ENCODE peak calls at places on chromosomes 7 and 10, in five cellular contexts. One of them, this sample, is unnamed.

GRCh38 chr10:35451103-35452016 is 115.1 kb downstream of the CCNY start:
- DNase-seq in endothelial cell: no peak
- DNase-seq in left lung: no peak
- DNase-seq in HFFc6: no peak
- DNase-seq in RWPE1: no peak
- DNase-seq in this sample: no peak

GRCh38 chr10:113473851-113474250 is 79.0 kb upstream of the HABP2 start:
- DNase-seq in endothelial cell: no peak
- DNase-seq in RWPE1: no peak
- DNase-seq in HFFc6: peak; percentile 60
- DNase-seq in left lung: no peak
- DNase-seq in this sample: no peak

GRCh38 chr10:85224366-85224960 is 896.1 kb downstream of the CCSER2 start:
- DNase-seq in endothelial cell: no peak
- DNase-seq in left lung: no peak
- DNase-seq in RWPE1: no peak
- DNase-seq in HFFc6: no peak
- DNase-seq in this sample: no peak

GRCh38 chr10:75542902-75543301 is 111.5 kb downstream of the LRMDA start:
- DNase-seq in HFFc6: no peak
- DNase-seq in endothelial cell: no peak
- DNase-seq in RWPE1: no peak
- DNase-seq in left lung: peak; percentile 37
- DNase-seq in this sample: peak; percentile 76

GRCh38 chr7:34190299-34190698 is 285.0 kb downstream of the BMPER start:
- DNase-seq in left lung: no peak
- DNase-seq in HFFc6: no peak
- DNase-seq in endothelial cell: no peak
- DNase-seq in RWPE1: no peak
- DNase-seq in this sample: no peak

GRCh38 chr7:55951637-55952351 is at the start of gene MRPS17:
- DNase-seq in HFFc6: peak; percentile 70
- DNase-seq in RWPE1: peak; percentile 99
- DNase-seq in left lung: peak; percentile 94
- DNase-seq in endothelial cell: peak; percentile 87
- DNase-seq in this sample: peak; percentile 89

GRCh38 chr7:99621271-99621670 is 4.5 kb downstream of the ZSCAN25 start:
- DNase-seq in HFFc6: no peak
- DNase-seq in left lung: no peak
- DNase-seq in RWPE1: no peak
- DNase-seq in endothelial cell: no peak
- DNase-seq in this sample: peak; percentile 29

GRCh38 chr7:140876519-140877248 is 48.0 kb downstream of the BRAF start:
- DNase-seq in HFFc6: peak; percentile 24
- DNase-seq in endothelial cell: no peak
- DNase-seq in RWPE1: peak; percentile 6
- DNase-seq in left lung: no peak
- DNase-seq in this sample: no peak

GRCh38 chr7:4800487-4800886 is 25.1 kb downstream of the AP5Z1 start:
- DNase-seq in HFFc6: no peak
- DNase-seq in RWPE1: no peak
- DNase-seq in left lung: no peak
- DNase-seq in endothelial cell: no peak
- DNase-seq in this sample: no peak

GRCh38 chr10:5650664-5651063 is 15.7 kb downstream of the ASB13 start:
- DNase-seq in HFFc6: no peak
- DNase-seq in endothelial cell: no peak
- DNase-seq in left lung: no peak
- DNase-seq in RWPE1: no peak
- DNase-seq in this sample: no peak

GRCh38 chr10:69498711-69499471 is 47.6 kb downstream of the TSPAN15 start:
- DNase-seq in RWPE1: no peak
- DNase-seq in left lung: no peak
- DNase-seq in endothelial cell: no peak
- DNase-seq in HFFc6: peak; percentile 16
- DNase-seq in this sample: no peak

GRCh38 chr10:79335094-79335469 is 12.2 kb upstream of the PPIF start:
- DNase-seq in left lung: no peak
- DNase-seq in HFFc6: no peak
- DNase-seq in RWPE1: no peak
- DNase-seq in endothelial cell: no peak
- DNase-seq in this sample: no peak

GRCh38 chr7:42014625-42015412 is 222.2 kb downstream of the GLI3 start:
- DNase-seq in RWPE1: peak; percentile 25
- DNase-seq in endothelial cell: peak; percentile 45
- DNase-seq in HFFc6: no peak
- DNase-seq in left lung: no peak
- DNase-seq in this sample: no peak

GRCh38 chr10:119812684-119813083 is 60.0 kb downstream of the MCMBP start:
- DNase-seq in RWPE1: no peak
- DNase-seq in left lung: no peak
- DNase-seq in HFFc6: no peak
- DNase-seq in endothelial cell: no peak
- DNase-seq in this sample: no peak

GRCh38 chr10:11835061-11835460 is 11.9 kb downstream of the PROSER2 start:
- DNase-seq in endothelial cell: no peak
- DNase-seq in RWPE1: no peak
- DNase-seq in HFFc6: no peak
- DNase-seq in left lung: no peak
- DNase-seq in this sample: no peak

GRCh38 chr10:50152792-50153272 is 85.1 kb downstream of the WASHC2A start:
- DNase-seq in RWPE1: no peak
- DNase-seq in HFFc6: no peak
- DNase-seq in left lung: peak; percentile 33
- DNase-seq in endothelial cell: peak; percentile 5
- DNase-seq in this sample: no peak

GRCh38 chr7:138607216-138608126 is 93.7 kb downstream of the SVOPL start:
- DNase-seq in endothelial cell: no peak
- DNase-seq in left lung: no peak
- DNase-seq in RWPE1: no peak
- DNase-seq in HFFc6: no peak
- DNase-seq in this sample: no peak

GRCh38 chr10:110279062-110279986 is 25.4 kb downstream of the SMNDC1 start:
- DNase-seq in left lung: no peak
- DNase-seq in HFFc6: peak; percentile 52
- DNase-seq in endothelial cell: peak; percentile 47
- DNase-seq in RWPE1: peak; percentile 62
- DNase-seq in this sample: no peak

GRCh38 chr10:114180937-114181336 is 1.8 kb downstream of the TDRD1 start:
- DNase-seq in HFFc6: no peak
- DNase-seq in endothelial cell: no peak
- DNase-seq in left lung: no peak
- DNase-seq in RWPE1: no peak
- DNase-seq in this sample: no peak

GRCh38 chr7:24574365-24574764 is 1.1 kb downstream of the PALS2 start:
- DNase-seq in endothelial cell: no peak
- DNase-seq in RWPE1: peak; percentile 49
- DNase-seq in HFFc6: peak; percentile 4
- DNase-seq in left lung: no peak
- DNase-seq in this sample: no peak

GRCh38 chr10:68897336-68897741 is 3.8 kb upstream of the DDX50 start:
- DNase-seq in left lung: no peak
- DNase-seq in endothelial cell: peak; percentile 67
- DNase-seq in HFFc6: peak; percentile 69
- DNase-seq in RWPE1: peak; percentile 58
- DNase-seq in this sample: no peak

GRCh38 chr7:98282727-98283126 is 1.2 kb downstream of the BRI3 start:
- DNase-seq in RWPE1: no peak
- DNase-seq in HFFc6: no peak
- DNase-seq in endothelial cell: no peak
- DNase-seq in left lung: no peak
- DNase-seq in this sample: no peak

GRCh38 chr10:68578945-68579344 is 18.8 kb downstream of the TET1 start:
- DNase-seq in endothelial cell: no peak
- DNase-seq in HFFc6: no peak
- DNase-seq in RWPE1: no peak
- DNase-seq in left lung: no peak
- DNase-seq in this sample: no peak

GRCh38 chr7:74587435-74588126 is 69.9 kb upstream of the GTF2I start:
- DNase-seq in HFFc6: peak; percentile 81
- DNase-seq in left lung: peak; percentile 92
- DNase-seq in endothelial cell: peak; percentile 45
- DNase-seq in RWPE1: peak; percentile 97
- DNase-seq in this sample: peak; percentile 81

GRCh38 chr7:106058925-106059324 is 53.2 kb downstream of the SYPL1 start:
- DNase-seq in endothelial cell: no peak
- DNase-seq in HFFc6: no peak
- DNase-seq in RWPE1: no peak
- DNase-seq in left lung: no peak
- DNase-seq in this sample: no peak

DNA sequence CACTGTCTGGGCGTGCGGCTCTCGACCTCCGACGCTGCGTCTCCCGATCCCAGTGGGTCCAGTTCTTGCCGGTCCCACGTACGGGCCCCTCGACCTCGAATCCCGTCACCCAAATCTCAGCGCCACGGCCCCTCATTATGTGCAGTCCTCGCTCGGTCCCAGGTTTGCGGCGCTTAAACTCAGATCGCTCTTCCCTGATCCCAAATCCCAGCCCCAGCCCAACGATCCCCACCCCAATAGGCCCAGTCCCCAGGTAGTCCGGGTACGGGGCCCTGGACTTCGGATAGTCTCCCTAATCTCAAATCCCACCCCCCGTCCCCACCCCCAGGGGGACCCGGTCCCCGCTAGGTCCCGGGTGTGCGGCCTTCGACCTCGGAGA is 666 bp downstream of the HNRNPF start:
- DNase-seq in HFFc6: no peak
- DNase-seq in RWPE1: peak; percentile 42
- DNase-seq in endothelial cell: no peak
- DNase-seq in left lung: no peak
- DNase-seq in this sample: no peak
- TF ChIP-seq CTCF in HFFc6: peak; percentile 41
- TF ChIP-seq CTCF in RWPE1: peak; percentile 5
- TF ChIP-seq CTCF in endothelial cell: no peak
- TF ChIP-seq CTCF in left lung: no peak
- TF ChIP-seq CTCF in this sample: peak; percentile 47

DNA sequence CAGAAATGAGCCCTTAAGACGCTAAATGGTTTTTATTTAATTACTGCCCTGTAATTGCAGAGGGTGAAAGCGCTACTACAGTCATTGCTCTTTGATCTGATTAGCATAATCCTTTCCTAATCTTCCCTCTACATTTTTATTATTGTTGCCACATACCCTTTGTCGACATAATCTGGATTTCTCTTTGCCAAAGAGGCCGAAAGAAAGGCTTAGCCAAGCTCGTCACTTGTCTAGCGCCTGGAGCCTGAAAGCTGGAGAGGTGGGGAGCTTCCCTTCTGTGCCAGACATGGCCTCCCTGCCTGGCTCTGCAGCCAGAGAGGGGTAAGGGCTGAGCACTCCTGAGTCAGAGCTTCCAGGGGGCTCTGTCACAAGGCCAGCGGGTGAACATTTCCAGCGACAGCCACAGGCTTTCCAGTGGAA is 145.9 kb downstream of the PRKAG2 start:
- DNase-seq in endothelial cell: no peak
- DNase-seq in HFFc6: no peak
- DNase-seq in left lung: no peak
- DNase-seq in RWPE1: no peak
- DNase-seq in this sample: no peak
- TF ChIP-seq CTCF in endothelial cell: no peak
- TF ChIP-seq CTCF in HFFc6: no peak
- TF ChIP-seq CTCF in left lung: no peak
- TF ChIP-seq CTCF in RWPE1: no peak
- TF ChIP-seq CTCF in this sample: no peak

DNA sequence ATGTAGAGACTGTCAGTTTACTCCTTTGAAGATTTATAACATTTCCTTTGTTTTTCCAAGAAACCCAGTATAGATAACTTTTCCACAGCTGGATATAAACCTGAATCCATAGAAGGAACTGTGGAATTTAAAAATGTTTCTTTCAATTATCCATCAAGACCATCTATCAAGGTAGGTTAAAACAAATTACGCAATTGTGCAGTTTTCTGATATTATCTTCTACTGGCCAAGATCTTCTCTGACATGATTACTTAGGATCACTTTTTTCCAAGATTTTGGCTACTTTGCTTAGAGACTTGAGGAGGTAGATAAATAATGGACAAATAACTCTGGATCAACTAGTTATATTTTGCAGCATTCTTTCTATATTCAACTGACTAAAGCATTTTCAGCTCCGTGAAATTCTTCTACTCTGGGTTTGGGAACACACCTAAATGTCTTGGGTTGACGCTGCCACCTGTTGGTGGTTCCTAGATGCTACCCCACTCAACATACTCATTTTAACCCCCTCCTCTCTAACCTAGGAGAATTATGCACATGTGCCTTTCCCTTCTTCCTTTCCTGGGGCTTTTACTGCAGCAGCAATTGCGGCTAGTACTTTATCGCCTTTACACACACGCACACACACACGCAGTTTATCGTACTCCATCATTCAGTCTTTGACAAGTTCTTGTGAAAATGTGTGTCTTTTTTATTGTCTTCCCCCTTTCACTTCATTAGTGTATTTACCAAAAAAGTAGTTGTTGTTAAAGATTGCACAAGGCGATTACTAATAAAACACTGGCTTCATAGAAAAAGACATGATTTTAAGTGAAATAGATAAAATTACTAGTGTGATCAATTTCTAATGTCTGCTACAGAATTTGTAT is 32.7 kb downstream of the ABCB5 start:
- DNase-seq in endothelial cell: peak; percentile 49
- DNase-seq in RWPE1: peak; percentile 40
- DNase-seq in HFFc6: no peak
- DNase-seq in left lung: no peak
- DNase-seq in this sample: no peak
- TF ChIP-seq CTCF in endothelial cell: peak; percentile 53
- TF ChIP-seq CTCF in RWPE1: peak; percentile 55
- TF ChIP-seq CTCF in HFFc6: no peak
- TF ChIP-seq CTCF in left lung: no peak
- TF ChIP-seq CTCF in this sample: peak; percentile 73

GRCh38 chr7:40072268-40072667 is 62.2 kb downstream of the MPLKIP start:
- DNase-seq in left lung: no peak
- DNase-seq in endothelial cell: no peak
- DNase-seq in RWPE1: no peak
- DNase-seq in HFFc6: no peak
- DNase-seq in this sample: no peak
- TF ChIP-seq CTCF in left lung: no peak
- TF ChIP-seq CTCF in endothelial cell: no peak
- TF ChIP-seq CTCF in RWPE1: no peak
- TF ChIP-seq CTCF in HFFc6: no peak
- TF ChIP-seq CTCF in this sample: no peak

GRCh38 chr7:130852867-130853266 is 118.9 kb upstream of the KLF14 start:
- DNase-seq in left lung: no peak
- DNase-seq in HFFc6: no peak
- DNase-seq in endothelial cell: no peak
- DNase-seq in RWPE1: no peak
- DNase-seq in this sample: no peak

GRCh38 chr7:130856866-130857265 is 122.9 kb upstream of the KLF14 start:
- DNase-seq in left lung: no peak
- DNase-seq in endothelial cell: no peak
- DNase-seq in HFFc6: no peak
- DNase-seq in RWPE1: no peak
- DNase-seq in this sample: no peak

GRCh38 chr7:130854481-130854880 is 120.5 kb upstream of the KLF14 start:
- DNase-seq in endothelial cell: no peak
- DNase-seq in HFFc6: no peak
- DNase-seq in left lung: no peak
- DNase-seq in RWPE1: no peak
- DNase-seq in this sample: no peak

GRCh38 chr7:130850960-130851359 is 117.0 kb upstream of the KLF14 start:
- DNase-seq in left lung: no peak
- DNase-seq in HFFc6: no peak
- DNase-seq in RWPE1: no peak
- DNase-seq in endothelial cell: no peak
- DNase-seq in this sample: no peak

GRCh38 chr7:130853503-130854279 is 119.7 kb upstream of the KLF14 start:
- DNase-seq in left lung: no peak
- DNase-seq in RWPE1: peak; percentile 74
- DNase-seq in endothelial cell: no peak
- DNase-seq in HFFc6: peak; percentile 94
- DNase-seq in this sample: no peak
- TF ChIP-seq CTCF in left lung: no peak
- TF ChIP-seq CTCF in RWPE1: no peak
- TF ChIP-seq CTCF in endothelial cell: no peak
- TF ChIP-seq CTCF in HFFc6: peak; percentile 27
- TF ChIP-seq CTCF in this sample: no peak

This sample was measured in type B pancreatic cell.